ENCODE peak calls at places on chromosomes 13 and 19, in five cellular contexts. S, T, O, I and P are unnamed samples.

GRCh38 chr13:67353891-67354459 is 123.8 kb upstream of the PCDH9 start:
- DNase-seq in S (no peak), T (no peak), O (no peak), I (no peak), P (no peak)

GRCh38 chr19:41402010-41402409 is 4.4 kb downstream of the BCKDHA start:
- DNase-seq in S (no peak), T (no peak), O (no peak), I (no peak), P (no peak)

GRCh38 chr13:105139380-105140285 is 1395.8 kb downstream of the EFNB2 start:
- DNase-seq in S (peak; percentile 69), T (no peak), O (peak; percentile 65), I (peak; percentile 59), P (peak; percentile 61)

GRCh38 chr13:94369862-94370491 is 109.5 kb downstream of the DCT start:
- DNase-seq in S (no peak), T (no peak), O (no peak), I (no peak), P (no peak)

GRCh38 chr13:40271931-40272775 is 394.3 kb downstream of the FOXO1 start:
- DNase-seq in S (no peak), T (peak; percentile 89), O (no peak), I (peak; percentile 91), P (peak; percentile 26)

GRCh38 chr19:16070366-16070990 is 5.8 kb upstream of the TPM4 start:
- DNase-seq in S (peak; percentile 64), T (no peak), O (peak; percentile 79), I (peak; percentile 63), P (peak; percentile 95)

GRCh38 chr13:19910336-19911072 is 47.1 kb upstream of the ZMYM5 start:
- DNase-seq in S (no peak), T (peak; percentile 1), O (no peak), I (no peak), P (peak; percentile 82)

GRCh38 chr19:39927076-39927475 is 7.4 kb downstream of the FCGBP start:
- DNase-seq in S (no peak), T (no peak), O (no peak), I (no peak), P (no peak)

GRCh38 chr13:59906413-59907027 is 257.2 kb downstream of the DIAPH3 start:
- DNase-seq in S (peak; percentile 5), T (no peak), O (no peak), I (no peak), P (peak; percentile 3)

GRCh38 chr13:60032836-60033235 is 130.9 kb downstream of the DIAPH3 start:
- DNase-seq in S (no peak), T (no peak), O (no peak), I (no peak), P (no peak)

GRCh38 chr13:87234981-87235380 is 436.2 kb upstream of the SLITRK5 start:
- DNase-seq in S (no peak), T (no peak), O (no peak), I (no peak), P (no peak)

GRCh38 chr13:44649118-44649455 is 73.0 kb upstream of the TSC22D1 start:
- DNase-seq in S (no peak), T (no peak), O (no peak), I (no peak), P (no peak)

GRCh38 chr19:40274585-40275544 is 10.3 kb downstream of the AKT2 start:
- DNase-seq in S (no peak), T (no peak), O (peak; percentile 33), I (no peak), P (no peak)